ENCODE peak calls at places on chromosomes 3 and 15, in four cellular contexts. One of them, this sample, is unnamed.

GRCh38 chr3:127456471-127457093 is 134.0 kb downstream of the TPRA1 start:
- DNase-seq in brain microvascular endothelial cell: peak
- DNase-seq in NCI-H446: no peak
- DNase-seq in stimulated activated CD4-positive, alpha-beta T cell treated with anti-CD3 and anti-CD28 coated beads, TNF-alpha, amount 100 ng/mL, for 48 hours: no peak
- DNase-seq in this sample: peak

GRCh38 chr15:32028921-32029320 is 1.4 kb upstream of the CHRNA7 start:
- DNase-seq in brain microvascular endothelial cell: no peak
- DNase-seq in NCI-H446: peak
- DNase-seq in stimulated activated CD4-positive, alpha-beta T cell treated with anti-CD3 and anti-CD28 coated beads, TNF-alpha, amount 100 ng/mL, for 48 hours: no peak
- DNase-seq in this sample: no peak

GRCh38 chr15:32893412-32893811 is 175.6 kb downstream of the GREM1 start:
- DNase-seq in brain microvascular endothelial cell: no peak
- DNase-seq in NCI-H446: no peak
- DNase-seq in stimulated activated CD4-positive, alpha-beta T cell treated with anti-CD3 and anti-CD28 coated beads, TNF-alpha, amount 100 ng/mL, for 48 hours: no peak
- DNase-seq in this sample: no peak

GRCh38 chr15:98914626-98915025 is 93.0 kb downstream of the PGPEP1L start:
- DNase-seq in brain microvascular endothelial cell: peak
- DNase-seq in NCI-H446: no peak
- DNase-seq in stimulated activated CD4-positive, alpha-beta T cell treated with anti-CD3 and anti-CD28 coated beads, TNF-alpha, amount 100 ng/mL, for 48 hours: no peak
- DNase-seq in this sample: no peak

GRCh38 chr15:54810496-54810895 is 386.2 kb downstream of the RSL24D1 start:
- DNase-seq in brain microvascular endothelial cell: no peak
- DNase-seq in NCI-H446: peak
- DNase-seq in stimulated activated CD4-positive, alpha-beta T cell treated with anti-CD3 and anti-CD28 coated beads, TNF-alpha, amount 100 ng/mL, for 48 hours: no peak
- DNase-seq in this sample: no peak

GRCh38 chr3:83902842-83903241 is 1055.9 kb upstream of the CADM2 start:
- DNase-seq in brain microvascular endothelial cell: no peak
- DNase-seq in NCI-H446: no peak
- DNase-seq in stimulated activated CD4-positive, alpha-beta T cell treated with anti-CD3 and anti-CD28 coated beads, TNF-alpha, amount 100 ng/mL, for 48 hours: no peak
- DNase-seq in this sample: no peak

GRCh38 chr15:83164409-83165404 is 42.9 kb downstream of the HDGFL3 start:
- DNase-seq in brain microvascular endothelial cell: no peak
- DNase-seq in NCI-H446: no peak
- DNase-seq in stimulated activated CD4-positive, alpha-beta T cell treated with anti-CD3 and anti-CD28 coated beads, TNF-alpha, amount 100 ng/mL, for 48 hours: no peak
- DNase-seq in this sample: no peak

GRCh38 chr3:128727996-128728395 is 2.0 kb downstream of the RAB7A start:
- DNase-seq in brain microvascular endothelial cell: no peak
- DNase-seq in NCI-H446: no peak
- DNase-seq in stimulated activated CD4-positive, alpha-beta T cell treated with anti-CD3 and anti-CD28 coated beads, TNF-alpha, amount 100 ng/mL, for 48 hours: no peak
- DNase-seq in this sample: no peak

GRCh38 chr15:75229191-75230015 is 27.7 kb downstream of the C15orf39 start:
- DNase-seq in brain microvascular endothelial cell: peak
- DNase-seq in NCI-H446: no peak
- DNase-seq in stimulated activated CD4-positive, alpha-beta T cell treated with anti-CD3 and anti-CD28 coated beads, TNF-alpha, amount 100 ng/mL, for 48 hours: no peak
- DNase-seq in this sample: no peak

GRCh38 chr3:174863488-174863887 is 4.4 kb downstream of the NAALADL2 start:
- DNase-seq in brain microvascular endothelial cell: no peak
- DNase-seq in NCI-H446: no peak
- DNase-seq in stimulated activated CD4-positive, alpha-beta T cell treated with anti-CD3 and anti-CD28 coated beads, TNF-alpha, amount 100 ng/mL, for 48 hours: no peak
- DNase-seq in this sample: no peak

GRCh38 chr3:101381809-101382208 is 61.4 kb upstream of the IMPG2 start:
- DNase-seq in brain microvascular endothelial cell: peak
- DNase-seq in NCI-H446: peak
- DNase-seq in stimulated activated CD4-positive, alpha-beta T cell treated with anti-CD3 and anti-CD28 coated beads, TNF-alpha, amount 100 ng/mL, for 48 hours: no peak
- DNase-seq in this sample: peak

GRCh38 chr15:99443056-99443756 is 122.6 kb upstream of the MEF2A start:
- DNase-seq in brain microvascular endothelial cell: no peak
- DNase-seq in NCI-H446: no peak
- DNase-seq in stimulated activated CD4-positive, alpha-beta T cell treated with anti-CD3 and anti-CD28 coated beads, TNF-alpha, amount 100 ng/mL, for 48 hours: no peak
- DNase-seq in this sample: no peak

GRCh38 chr3:38124324-38125122 is 12.4 kb downstream of the ACAA1 start:
- DNase-seq in brain microvascular endothelial cell: no peak
- DNase-seq in NCI-H446: no peak
- DNase-seq in stimulated activated CD4-positive, alpha-beta T cell treated with anti-CD3 and anti-CD28 coated beads, TNF-alpha, amount 100 ng/mL, for 48 hours: no peak
- DNase-seq in this sample: no peak

GRCh38 chr15:39746714-39747276 is 35.8 kb downstream of the FSIP1 start:
- DNase-seq in brain microvascular endothelial cell: no peak
- DNase-seq in NCI-H446: no peak
- DNase-seq in stimulated activated CD4-positive, alpha-beta T cell treated with anti-CD3 and anti-CD28 coated beads, TNF-alpha, amount 100 ng/mL, for 48 hours: no peak
- DNase-seq in this sample: no peak

This sample was measured in RCC 7860.